ENCODE peak calls at places on chromosomes 4 and X, in five cellular contexts. D is A549, K is HepG2, J is H1, Y is K562. H is an unnamed sample.

GRCh38 chr4:152479428-152480026 is 56.4 kb downstream of the FBXW7 start:
- DNase-seq in J (no peak), Y (no peak), K (no peak), D (no peak), H (peak)

GRCh38 chr4:8774071-8774470 is 97.6 kb downstream of the HMX1 start:
- DNase-seq in K (no peak), J (no peak), D (no peak), Y (no peak), H (no peak)

GRCh38 chr4:158193171-158193749 is 17.0 kb upstream of the TMEM144 start:
- DNase-seq in Y (peak), J (no peak), D (peak), K (peak), H (peak)

GRCh38 chr4:184538023-184538599 is 63.8 kb upstream of the IRF2 start:
- DNase-seq in J (no peak), D (peak), K (peak), Y (peak), H (peak)

GRCh38 chr4:67451464-67451863 is 93.8 kb downstream of the CENPC start:
- DNase-seq in Y (no peak), D (no peak), J (no peak), K (no peak), H (peak)

GRCh38 chr4:23921447-23921845 is 31.6 kb upstream of the PPARGC1A start:
- DNase-seq in J (no peak), D (no peak), K (no peak), Y (no peak), H (no peak)

GRCh38 chr4:152894673-152895072 is 41.5 kb upstream of the FHDC1 start:
- DNase-seq in K (no peak), D (no peak), J (no peak), Y (no peak), H (peak)

GRCh38 chr4:77169496-77169895 is 12.5 kb downstream of the CCNG2 start:
- DNase-seq in Y (no peak), K (no peak), J (no peak), D (no peak), H (peak)

GRCh38 chr4:114043116-114043515 is 63.7 kb upstream of the ARSJ start:
- DNase-seq in D (no peak), K (no peak), J (no peak), Y (no peak), H (peak)

GRCh38 chr4:31290836-31291235 is 570.7 kb downstream of the PCDH7 start:
- DNase-seq in D (no peak), K (no peak), J (peak), Y (no peak), H (no peak)

DNA sequence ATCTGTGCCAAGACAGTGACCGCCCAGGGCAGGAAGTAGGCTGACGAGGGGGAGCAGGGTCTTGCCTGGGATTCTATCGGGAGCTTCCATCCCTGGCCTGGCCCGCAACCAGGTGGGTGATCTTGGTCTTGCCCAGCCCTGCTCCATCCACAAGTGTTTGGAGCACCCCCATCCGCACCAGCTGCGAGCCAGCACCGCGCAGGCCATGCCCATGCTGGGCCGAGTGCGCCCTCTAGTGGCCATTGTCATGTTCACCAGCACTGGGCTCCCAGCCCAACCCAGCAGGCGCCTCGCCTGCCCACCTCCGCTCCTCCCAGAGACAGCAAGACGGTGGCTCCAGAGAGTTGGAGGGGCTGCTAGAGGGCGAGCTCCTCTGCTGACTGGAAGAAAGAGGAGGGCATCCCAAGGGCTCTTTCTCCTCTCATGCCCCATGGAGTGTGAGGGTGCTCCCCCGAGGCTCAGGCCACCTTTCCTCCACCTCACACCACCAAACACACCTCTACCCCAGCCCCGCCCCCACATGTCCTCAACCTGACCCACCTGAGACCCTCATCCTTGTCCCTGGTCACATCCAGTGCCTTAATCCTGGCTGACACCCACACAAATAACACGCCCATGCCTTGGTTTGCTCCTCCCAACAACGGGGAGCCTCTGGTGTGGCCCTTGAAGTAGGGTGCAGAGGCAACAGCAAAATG is 9.8 kb upstream of the ATP2B3 start:
- DNase-seq in D (peak), K (peak), Y (peak), J (peak), H (peak)
- TF ChIP-seq MAFK in D (no peak), K (no peak), Y (no peak), J (no peak), H (no peak)

GRCh38 chrX:42289492-42290385 is 366.4 kb upstream of the CASK start:
- DNase-seq in Y (no peak), J (no peak), D (no peak), K (no peak), H (no peak)

GRCh38 chrX:42290608-42291007 is 367.3 kb upstream of the CASK start:
- DNase-seq in Y (no peak), J (no peak), K (peak), D (no peak), H (peak)
- TF ChIP-seq CTCF in Y (no peak), J (no peak), K (peak), D (no peak), H (no peak)

GRCh38 chr4:83599183-83599582 is 63.3 kb downstream of the GPAT3 start:
- DNase-seq in Y (peak), D (no peak), J (no peak), K (peak), H (peak)
- TF ChIP-seq MAFK in Y (no peak), D (no peak), J (no peak), K (no peak), H (no peak)

DNA sequence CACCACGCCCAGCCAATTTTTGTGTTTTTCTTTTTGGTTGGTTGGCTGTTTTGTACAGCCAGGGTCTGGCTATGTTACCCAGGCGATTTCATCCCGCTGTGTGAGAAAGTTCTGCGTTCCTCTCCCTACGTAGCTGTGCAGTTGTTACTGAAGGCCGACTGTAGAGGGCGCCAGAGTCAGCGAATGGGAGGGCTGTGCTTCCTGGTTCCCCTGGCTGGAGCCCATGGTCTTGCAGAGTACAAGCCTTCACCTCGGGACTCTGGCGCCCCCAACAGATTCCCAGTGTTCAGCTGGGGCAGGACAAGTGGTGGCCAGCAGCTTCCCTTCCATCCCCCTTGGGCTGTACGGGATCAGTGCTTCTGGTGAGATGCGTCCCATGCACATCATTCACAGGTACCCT is 5.6 kb upstream of the CT45A1 start:
- DNase-seq in K (peak), Y (peak), D (peak), J (peak), H (no peak)
- TF ChIP-seq CTCF in K (peak), Y (peak), D (no peak), J (peak), H (peak)

GRCh38 chr4:148173397-148174017 is 268.7 kb downstream of the NR3C2 start:
- DNase-seq in K (peak), D (no peak), Y (peak), J (no peak), H (peak)
- TF ChIP-seq MAFK in K (peak), D (peak), Y (peak), J (peak), H (peak)

GRCh38 chr4:26124753-26125236 is 196.0 kb upstream of the RBPJ start:
- DNase-seq in J (no peak), D (no peak), K (no peak), Y (no peak), H (peak)

GRCh38 chr4:26127001-26127400 is 193.8 kb upstream of the RBPJ start:
- DNase-seq in D (no peak), Y (no peak), K (no peak), J (no peak), H (no peak)

GRCh38 chr4:26126135-26126718 is 194.6 kb upstream of the RBPJ start:
- DNase-seq in D (no peak), J (no peak), K (no peak), Y (no peak), H (no peak)

GRCh38 chr4:26130173-26130572 is 190.6 kb upstream of the RBPJ start:
- DNase-seq in J (no peak), D (no peak), Y (no peak), K (no peak), H (no peak)

GRCh38 chr4:26127851-26128337 is 192.9 kb upstream of the RBPJ start:
- DNase-seq in J (no peak), D (no peak), K (no peak), Y (no peak), H (no peak)
- TF ChIP-seq CTCF in J (no peak), D (no peak), K (no peak), Y (no peak), H (no peak)

GRCh38 chrX:63784346-63784901 is 590 bp downstream of the ARHGEF9 start:
- DNase-seq in K (no peak), J (no peak), Y (no peak), D (no peak), H (no peak)

DNA sequence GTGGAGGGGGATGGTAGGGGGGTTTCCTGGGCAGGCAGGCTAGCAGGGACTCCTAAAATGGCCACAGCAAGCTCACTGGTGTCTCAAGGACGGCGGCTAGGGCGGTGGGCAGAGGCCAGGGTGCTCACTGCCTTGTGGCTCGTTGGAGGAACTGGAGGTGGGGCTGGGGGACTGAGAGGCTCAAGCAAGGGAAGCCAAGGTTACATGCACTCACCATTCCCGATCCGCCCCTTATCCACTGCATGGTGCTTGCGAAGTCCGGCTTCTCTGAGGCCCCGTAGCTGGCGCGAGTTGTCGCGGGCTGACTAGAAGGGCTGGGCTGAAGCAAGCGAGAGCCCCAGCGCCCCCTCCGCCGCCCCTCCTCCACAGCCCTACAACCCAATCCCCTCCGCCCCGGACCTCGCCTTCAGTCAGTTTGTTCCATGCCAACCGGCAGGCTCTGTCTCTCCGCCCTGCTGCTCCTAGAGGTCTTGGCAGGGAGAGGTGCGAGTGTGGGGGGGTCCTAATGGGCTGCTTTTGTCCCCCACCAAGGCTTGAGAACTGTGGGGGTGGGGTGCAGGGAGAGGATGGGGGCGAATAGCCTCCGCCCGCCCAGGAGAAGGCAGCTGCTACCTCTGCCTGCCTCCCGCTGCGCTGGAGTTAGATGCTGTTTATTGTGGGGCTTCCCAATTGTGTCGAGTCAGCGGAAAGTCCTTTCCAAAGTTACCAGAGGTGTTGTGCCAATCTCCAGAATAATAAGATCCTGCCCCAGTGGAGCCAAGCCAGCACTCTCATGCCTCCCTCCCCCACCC is at the start of gene ARHGEF9:
- DNase-seq in J (peak), Y (no peak), D (no peak), K (no peak), H (no peak)
- TF ChIP-seq MAFK in J (peak), Y (peak), D (peak), K (peak), H (peak)

DNA sequence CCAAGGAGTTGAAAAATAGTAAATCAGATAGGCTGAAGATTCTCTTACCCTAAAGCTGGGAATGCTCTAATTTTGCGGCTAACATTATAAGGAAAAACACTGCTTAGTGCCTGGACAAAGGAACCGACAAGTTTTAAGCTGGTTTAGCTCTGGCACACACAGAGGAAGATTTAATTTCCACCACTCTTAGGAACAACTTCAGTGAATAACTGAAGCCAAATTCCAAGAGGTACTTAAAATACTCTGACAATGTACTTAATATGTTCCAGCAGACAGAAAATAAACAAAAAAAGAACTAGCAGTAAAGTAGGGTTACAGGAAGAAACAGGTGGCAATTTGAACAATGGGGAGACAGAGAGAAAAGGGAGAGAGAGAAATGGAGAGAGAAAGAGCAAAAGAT is 340.8 kb upstream of the NDST4 start:
- DNase-seq in Y (no peak), J (no peak), K (no peak), D (no peak), H (no peak)
- TF ChIP-seq CTCF in Y (no peak), J (no peak), K (no peak), D (no peak), H (no peak)

DNA sequence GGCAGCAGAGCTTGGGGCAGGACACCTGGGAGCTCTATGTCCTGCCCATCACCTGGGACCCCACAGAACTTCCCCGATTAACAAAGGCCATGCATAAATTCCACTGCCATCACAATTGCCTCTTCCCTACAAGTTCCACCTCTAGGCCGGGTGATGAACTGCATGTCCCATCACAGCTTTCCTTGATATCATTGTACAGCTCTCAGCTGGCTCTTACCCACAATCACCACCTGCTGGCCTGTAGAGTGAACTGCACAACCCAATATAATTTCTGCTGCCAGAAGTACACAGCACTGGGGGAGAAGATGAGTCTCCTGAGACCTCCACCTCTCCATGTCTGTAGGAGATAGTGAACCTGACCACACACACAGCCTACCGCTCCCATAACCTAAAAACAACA is 285.0 kb upstream of the AADAT start:
- DNase-seq in D (peak), K (peak), J (peak), Y (peak), H (no peak)
- TF ChIP-seq MAFK in D (no peak), K (no peak), J (no peak), Y (no peak), H (no peak)

H was measured in IMR-90.